ENCODE peak calls at places on chromosomes 11 and 22, in seven cellular contexts. N is A549, G is AG04450, Y is pancreas, M is H9, T is dorsolateral prefrontal cortex, A is PC-3. W is an unnamed sample.

GRCh38 chr22:29936186-29936585 is 53.2 kb downstream of the MTMR3 start:
- DNase-seq in A (no peak), Y (no peak), N (no peak), M (no peak), T (no peak), G (no peak), W (no peak)

GRCh38 chr22:49262167-49262566 is 565.5 kb downstream of the BRD1 start:
- DNase-seq in A (no peak), G (no peak), Y (no peak), M (no peak), T (no peak), N (no peak), W (no peak)

GRCh38 chr11:125489166-125489565 is 6.9 kb downstream of the FEZ1 start:
- DNase-seq in M (no peak), A (peak), N (no peak), Y (no peak), T (no peak), G (no peak), W (no peak)

GRCh38 chr11:79438631-79439429 is 2.0 kb downstream of the TENM4 start:
- DNase-seq in G (no peak), M (peak), T (peak), Y (no peak), A (no peak), N (no peak), W (no peak)

GRCh38 chr11:122998727-122999370 is 17.2 kb upstream of the BSX start:
- DNase-seq in T (no peak), N (no peak), A (peak), G (no peak), M (no peak), Y (no peak), W (no peak)

GRCh38 chr11:1936781-1937615 is 10.1 kb upstream of the MRPL23 start:
- DNase-seq in N (no peak), T (no peak), A (no peak), Y (no peak), G (no peak), M (no peak), W (no peak)

GRCh38 chr22:20887375-20887774 is 28.6 kb downstream of the SNAP29 start:
- DNase-seq in G (no peak), T (peak), Y (no peak), N (no peak), M (no peak), A (peak), W (no peak)

GRCh38 chr22:23904855-23905254 is 10.7 kb downstream of the MIF start:
- DNase-seq in G (no peak), T (peak), Y (no peak), M (no peak), A (no peak), N (no peak), W (no peak)

GRCh38 chr11:122690292-122690691 is 34.8 kb downstream of the UBASH3B start:
- DNase-seq in Y (no peak), T (no peak), N (no peak), A (no peak), G (no peak), M (no peak), W (no peak)

GRCh38 chr22:31253949-31254348 is 38.3 kb downstream of the PIK3IP1 start:
- DNase-seq in G (no peak), N (no peak), M (peak), A (no peak), T (no peak), Y (peak), W (no peak)

GRCh38 chr11:120917536-120918239 is 106.2 kb upstream of the TBCEL start:
- DNase-seq in Y (no peak), A (no peak), M (no peak), G (no peak), T (no peak), N (no peak), W (no peak)

GRCh38 chr11:69297225-69297925 is 3.4 kb downstream of the MYEOV start:
- DNase-seq in A (peak), M (no peak), G (peak), T (peak), N (peak), Y (peak), W (peak)

GRCh38 chr11:120645639-120646038 is 134.1 kb downstream of the GRIK4 start:
- DNase-seq in T (no peak), Y (no peak), M (peak), A (no peak), G (no peak), N (no peak), W (no peak)

GRCh38 chr22:20944042-20944441 is 23.0 kb upstream of the AIFM3 start:
- DNase-seq in G (no peak), Y (no peak), A (no peak), T (no peak), N (no peak), M (no peak), W (no peak)

GRCh38 chr22:42608481-42609361 is 6.0 kb downstream of the POLDIP3 start:
- DNase-seq in A (peak), G (peak), M (no peak), N (no peak), Y (no peak), T (peak), W (no peak)

GRCh38 chr11:131710511-131710910 is 340.1 kb downstream of the NTM start:
- DNase-seq in Y (no peak), A (peak), G (no peak), M (no peak), N (no peak), T (no peak), W (no peak)

GRCh38 chr11:15665368-15665871 is 550.7 kb downstream of the INSC start:
- DNase-seq in T (no peak), N (no peak), M (no peak), G (no peak), Y (no peak), A (peak), W (no peak)

GRCh38 chr11:4095509-4096230 is 1.1 kb downstream of the RRM1 start:
- DNase-seq in N (peak), G (no peak), T (no peak), M (no peak), Y (no peak), A (peak), W (no peak)

GRCh38 chr22:35275580-35275979 is 18.3 kb downstream of the HMGXB4 start:
- DNase-seq in T (no peak), G (no peak), Y (no peak), N (no peak), A (peak), M (no peak), W (no peak)

GRCh38 chr11:106087815-106088435 is 10.5 kb downstream of the AASDHPPT start:
- DNase-seq in T (peak), M (peak), G (no peak), N (no peak), Y (peak), A (peak), W (no peak)

GRCh38 chr11:209275-210121 is 2.0 kb downstream of the RIC8A start:
- DNase-seq in T (peak), A (no peak), M (no peak), N (peak), Y (peak), G (no peak), W (no peak)
- TF ChIP-seq CTCF in T (no peak), A (no peak), M (no peak), N (no peak), Y (no peak), G (no peak), W (no peak)

GRCh38 chr11:12083380-12083779 is 27.0 kb upstream of the MICAL2 start:
- DNase-seq in M (no peak), G (no peak), N (no peak), T (no peak), A (no peak), Y (no peak), W (no peak)
- H3K27ac ChIP-seq in M (no peak), G (no peak), N (peak), T (no peak), A (peak), Y (no peak), W (peak)

DNA sequence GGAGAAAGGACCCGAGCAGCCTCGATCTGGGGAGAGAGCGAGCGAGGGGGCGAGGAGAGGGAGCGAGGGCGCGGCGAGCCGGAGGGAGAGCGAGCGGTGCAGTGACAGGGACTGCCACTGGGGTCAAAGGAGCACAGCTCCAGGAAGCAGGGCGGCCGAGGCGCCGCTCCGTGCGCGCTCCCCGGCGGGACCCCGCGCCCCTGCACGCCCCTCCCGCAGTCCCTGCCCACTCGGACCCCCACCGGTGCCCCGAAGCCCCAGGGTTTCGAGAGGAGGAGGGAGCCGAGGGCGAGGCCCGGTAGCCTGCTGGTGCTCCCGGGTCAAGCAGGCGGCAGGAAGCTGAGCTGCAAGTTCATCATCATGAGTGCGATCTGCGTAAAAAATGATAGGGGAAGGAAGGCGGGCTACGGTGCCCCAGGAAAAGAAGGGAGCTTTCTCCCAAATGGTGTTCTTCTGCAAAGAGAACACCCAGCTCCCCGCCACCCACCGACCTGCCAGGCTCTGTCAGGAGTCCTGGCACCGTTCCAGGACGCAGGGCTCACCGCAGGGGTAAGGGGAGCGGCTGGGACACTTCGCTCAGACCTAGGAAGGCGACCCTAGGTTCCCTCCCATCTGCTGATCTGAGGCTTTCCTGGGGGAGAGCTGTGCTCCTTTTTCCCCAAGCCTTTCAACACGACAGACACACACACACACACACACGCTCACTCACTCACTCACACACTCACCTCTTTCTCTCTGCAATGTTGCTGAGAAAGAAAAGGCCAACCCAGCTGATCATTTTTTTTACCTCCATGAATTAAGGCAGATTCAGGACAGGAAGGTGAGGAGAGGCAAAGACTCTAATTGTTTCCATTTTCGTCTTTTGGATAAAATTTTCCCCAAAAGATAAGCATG is at the start of gene MPPED2:
- DNase-seq in N (peak), G (no peak), T (peak), A (no peak), Y (peak), M (peak), W (no peak)
- TF ChIP-seq CTCF in N (peak), G (no peak), T (peak), A (no peak), Y (peak), M (peak), W (peak)

DNA sequence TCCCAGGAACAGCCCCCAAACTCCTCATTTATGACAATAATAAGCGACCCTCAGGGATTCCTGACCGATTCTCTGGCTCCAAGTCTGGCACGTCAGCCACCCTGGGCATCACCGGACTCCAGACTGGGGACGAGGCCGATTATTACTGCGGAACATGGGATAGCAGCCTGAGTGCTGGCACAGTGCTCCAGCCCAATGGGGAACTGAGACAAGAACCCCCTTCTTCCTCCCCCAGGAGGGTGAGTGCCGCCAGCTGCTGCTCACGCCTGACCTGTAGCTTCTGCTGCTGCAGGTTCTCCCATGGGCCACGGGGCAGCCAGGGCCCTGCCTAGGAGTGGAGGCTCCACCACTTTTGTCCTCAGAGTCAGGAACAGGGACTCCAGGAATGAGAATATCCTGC is 78.2 kb downstream of the VPREB1 start:
- DNase-seq in Y (no peak), N (no peak), M (no peak), G (no peak), T (no peak), A (no peak), W (no peak)
- H3K27ac ChIP-seq in Y (no peak), N (no peak), M (no peak), G (no peak), T (no peak), A (no peak), W (no peak)

GRCh38 chr22:38925571-38926041 is 31.8 kb upstream of the APOBEC3A start:
- DNase-seq in T (no peak), Y (no peak), M (no peak), A (peak), G (no peak), N (no peak), W (no peak)

GRCh38 chr22:38924197-38924952 is 33.0 kb upstream of the APOBEC3A start:
- DNase-seq in G (peak), N (peak), A (peak), Y (peak), M (no peak), T (no peak), W (peak)

GRCh38 chr22:38923463-38924196 is 33.8 kb upstream of the APOBEC3A start:
- DNase-seq in Y (peak), G (peak), M (peak), N (peak), A (peak), T (peak), W (peak)

GRCh38 chr22:38930512-38930911 is 26.9 kb upstream of the APOBEC3A start:
- DNase-seq in Y (no peak), T (no peak), G (no peak), M (no peak), N (no peak), A (no peak), W (no peak)

DNA sequence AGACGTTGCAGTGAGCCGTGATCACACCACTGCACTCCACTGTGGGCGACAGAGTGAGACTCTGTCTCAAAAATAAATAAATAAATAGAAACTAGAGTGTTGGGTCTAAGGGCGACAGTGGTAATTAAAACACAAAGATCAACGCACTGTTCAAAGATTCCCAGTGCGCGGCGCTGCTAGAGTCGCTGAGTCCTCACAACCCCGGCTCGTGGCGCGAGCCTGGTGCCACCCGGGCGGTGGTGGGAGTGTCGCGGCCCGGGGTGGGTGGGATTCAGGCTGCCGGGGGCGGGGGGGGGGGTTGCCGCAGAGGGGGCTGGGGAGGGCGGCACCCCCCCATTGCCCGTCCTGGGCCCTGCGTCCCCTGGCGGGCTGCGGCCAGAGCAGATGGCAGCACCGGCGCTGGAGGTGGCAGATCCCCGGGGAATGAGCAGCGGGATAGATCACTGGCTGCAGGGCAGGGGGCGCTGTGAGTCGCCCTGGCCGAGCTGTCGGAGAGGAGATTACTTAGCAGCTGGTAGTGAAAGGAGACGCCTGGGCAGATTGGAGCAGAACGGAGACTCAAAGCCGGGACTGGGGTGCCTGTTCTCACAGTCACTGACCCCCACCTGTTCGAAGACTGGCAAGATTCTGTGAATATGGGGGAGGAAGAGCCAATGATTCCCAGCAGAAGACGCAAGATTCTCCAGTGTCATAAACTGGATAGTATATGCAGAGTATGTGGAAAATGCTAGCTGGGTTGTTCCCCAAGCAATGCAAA is 30.2 kb upstream of the APOBEC3A start:
- DNase-seq in M (peak), T (peak), N (peak), A (no peak), G (no peak), Y (peak), W (peak)
- TF ChIP-seq CTCF in M (peak), T (peak), N (peak), A (peak), G (peak), Y (peak), W (peak)

GRCh38 chr11:112558691-112559090 is 298.0 kb upstream of the PLET1 start:
- DNase-seq in N (no peak), G (no peak), T (no peak), Y (no peak), A (no peak), M (no peak), W (no peak)

GRCh38 chr11:112563808-112564207 is 303.1 kb upstream of the PLET1 start:
- DNase-seq in N (no peak), A (no peak), Y (no peak), T (no peak), G (no peak), M (no peak), W (no peak)

GRCh38 chr11:112570335-112570734 is 309.7 kb upstream of the PLET1 start:
- DNase-seq in Y (no peak), M (no peak), T (no peak), A (no peak), N (no peak), G (no peak), W (no peak)

DNA sequence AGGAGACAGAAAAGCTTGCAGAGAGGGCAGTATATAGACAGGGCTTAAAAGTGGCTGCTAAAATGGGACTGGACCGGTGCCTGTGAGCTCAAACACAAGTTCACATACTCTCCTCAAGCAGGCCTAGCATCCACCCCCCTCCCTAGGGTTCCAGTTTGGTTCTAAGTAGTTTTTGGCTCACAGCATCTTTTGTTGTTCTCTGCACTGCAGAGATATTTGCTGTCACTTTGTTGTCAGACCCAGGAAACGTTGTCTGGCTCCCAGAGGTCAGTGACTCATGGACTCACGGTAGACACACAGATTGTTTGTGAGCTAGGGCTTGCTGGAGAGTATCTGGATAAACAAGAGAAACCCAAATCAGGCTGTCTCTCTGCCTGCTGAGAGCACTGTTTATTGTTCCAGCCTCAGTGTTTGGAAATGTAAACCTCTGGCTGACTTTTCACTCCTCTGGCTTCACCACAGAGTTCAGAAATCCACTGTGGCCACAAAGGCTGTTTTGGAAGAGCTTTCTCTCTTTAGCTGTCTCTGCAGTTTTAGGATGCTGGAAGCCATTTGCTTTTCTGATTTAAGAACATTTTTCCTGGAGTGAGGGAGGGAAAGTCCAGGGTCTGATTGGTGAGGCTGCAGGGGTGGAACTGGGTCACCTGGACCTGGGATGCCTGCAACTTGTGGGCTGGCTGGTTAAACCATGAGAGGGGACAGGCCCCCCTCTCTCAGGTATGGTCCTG is 303.7 kb upstream of the PLET1 start:
- DNase-seq in A (peak), M (no peak), T (peak), G (peak), N (no peak), Y (no peak), W (no peak)
- H3K27ac ChIP-seq in A (no peak), M (no peak), T (peak), G (peak), N (no peak), Y (no peak), W (peak)

GRCh38 chr11:14259186-14259784 is 99.7 kb downstream of the RRAS2 start:
- DNase-seq in T (no peak), M (no peak), N (no peak), A (no peak), G (no peak), Y (no peak), W (no peak)
- TF ChIP-seq CTCF in T (no peak), M (peak), N (no peak), A (no peak), G (no peak), Y (no peak), W (no peak)